ENCODE peak calls at places on chromosomes 2 and 18, in ten cellular contexts. O is CD4-positive, alpha-beta T cell; P is foreskin keratinocyte; S is heart right ventricle; A is kidney; R is uterus; D is PC-3; X is AG04450; Y is OCI-LY7; I is pancreas. K is an unnamed sample.

GRCh38 chr2:200483729-200484198 is 26.1 kb downstream of the KCTD18 start:
- DNase-seq in O (no peak), P (peak), S (no peak), A (no peak), R (no peak), D (peak), X (no peak), Y (peak), I (peak), K (peak)

GRCh38 chr2:7394195-7394594 is 477.0 kb downstream of the RNF144A start:
- DNase-seq in O (no peak), P (no peak), S (no peak), A (no peak), R (no peak), D (no peak), X (no peak), Y (peak), I (no peak), K (no peak)

GRCh38 chr2:20728114-20728758 is 61.3 kb downstream of the GDF7 start:
- DNase-seq in O (no peak), P (peak), S (no peak), A (no peak), R (no peak), D (no peak), X (no peak), Y (no peak), I (no peak), K (no peak)

GRCh38 chr2:23940976-23941605 is 828 bp downstream of the UBXN2A start:
- DNase-seq in O (no peak), P (peak), S (no peak), A (no peak), R (no peak), D (peak), X (no peak), Y (peak), I (no peak), K (peak)

GRCh38 chr2:794554-795244 is 117.5 kb upstream of the TMEM18 start:
- DNase-seq in O (no peak), P (no peak), S (no peak), A (no peak), R (no peak), D (no peak), X (no peak), Y (no peak), I (no peak), K (no peak)

GRCh38 chr2:195660265-195660890 is 3.4 kb downstream of the SLC39A10 start:
- DNase-seq in O (peak), P (peak), S (no peak), A (no peak), R (peak), D (peak), X (peak), Y (peak), I (peak), K (peak)

GRCh38 chr2:113791697-113792590 is 35.5 kb upstream of the SLC35F5 start:
- DNase-seq in O (no peak), P (peak), S (no peak), A (no peak), R (no peak), D (peak), X (no peak), Y (peak), I (no peak), K (no peak)

GRCh38 chr18:32389191-32389590 is 81.5 kb downstream of the GAREM1 start:
- DNase-seq in O (no peak), P (no peak), S (no peak), A (no peak), R (no peak), D (no peak), X (no peak), Y (no peak), I (no peak), K (no peak)

GRCh38 chr2:207619764-207620203 is 5.4 kb downstream of the METTL21A start:
- DNase-seq in O (no peak), P (no peak), S (no peak), A (no peak), R (no peak), D (no peak), X (no peak), Y (peak), I (no peak), K (no peak)

GRCh38 chr2:70190086-70190412 is 770 bp downstream of the C2orf42 start:
- DNase-seq in O (peak), P (no peak), S (no peak), A (no peak), R (no peak), D (no peak), X (no peak), Y (no peak), I (no peak), K (peak)

GRCh38 chr2:35463805-35464596 is 891.6 kb upstream of the CRIM1 start:
- DNase-seq in O (no peak), P (no peak), S (no peak), A (no peak), R (no peak), D (no peak), X (no peak), Y (no peak), I (no peak), K (no peak)

GRCh38 chr18:65436430-65436829 is 314.4 kb upstream of the CDH7 start:
- DNase-seq in O (no peak), P (no peak), S (no peak), A (no peak), R (no peak), D (no peak), X (no peak), Y (no peak), I (no peak), K (no peak)

GRCh38 chr2:234495801-234496441 is 960 bp downstream of the ARL4C start:
- DNase-seq in O (no peak), P (peak), S (peak), A (peak), R (no peak), D (peak), X (no peak), Y (peak), I (peak), K (no peak)

GRCh38 chr2:55807900-55808299 is 114.3 kb upstream of the PNPT1 start:
- DNase-seq in O (no peak), P (no peak), S (no peak), A (no peak), R (no peak), D (no peak), X (no peak), Y (no peak), I (no peak), K (no peak)
- H3K27ac ChIP-seq in O (no peak), P (no peak), S (no peak), A (no peak), R (no peak), D (no peak), X (no peak), Y (no peak), I (no peak), K (no peak)

GRCh38 chr2:2848198-2848597 is 517.1 kb upstream of the MYT1L start:
- DNase-seq in O (no peak), P (no peak), S (no peak), A (no peak), R (no peak), D (no peak), X (no peak), Y (no peak), I (no peak), K (no peak)

GRCh38 chr2:2845796-2846315 is 514.8 kb upstream of the MYT1L start:
- DNase-seq in O (no peak), P (peak), S (no peak), A (no peak), R (no peak), D (no peak), X (no peak), Y (no peak), I (no peak), K (no peak)

GRCh38 chr2:2845267-2845666 is 514.2 kb upstream of the MYT1L start:
- DNase-seq in O (no peak), P (peak), S (no peak), A (no peak), R (no peak), D (no peak), X (no peak), Y (no peak), I (no peak), K (no peak)

GRCh38 chr2:2847131-2847740 is 516.2 kb upstream of the MYT1L start:
- DNase-seq in O (no peak), P (no peak), S (peak), A (no peak), R (no peak), D (no peak), X (no peak), Y (no peak), I (peak), K (no peak)

DNA sequence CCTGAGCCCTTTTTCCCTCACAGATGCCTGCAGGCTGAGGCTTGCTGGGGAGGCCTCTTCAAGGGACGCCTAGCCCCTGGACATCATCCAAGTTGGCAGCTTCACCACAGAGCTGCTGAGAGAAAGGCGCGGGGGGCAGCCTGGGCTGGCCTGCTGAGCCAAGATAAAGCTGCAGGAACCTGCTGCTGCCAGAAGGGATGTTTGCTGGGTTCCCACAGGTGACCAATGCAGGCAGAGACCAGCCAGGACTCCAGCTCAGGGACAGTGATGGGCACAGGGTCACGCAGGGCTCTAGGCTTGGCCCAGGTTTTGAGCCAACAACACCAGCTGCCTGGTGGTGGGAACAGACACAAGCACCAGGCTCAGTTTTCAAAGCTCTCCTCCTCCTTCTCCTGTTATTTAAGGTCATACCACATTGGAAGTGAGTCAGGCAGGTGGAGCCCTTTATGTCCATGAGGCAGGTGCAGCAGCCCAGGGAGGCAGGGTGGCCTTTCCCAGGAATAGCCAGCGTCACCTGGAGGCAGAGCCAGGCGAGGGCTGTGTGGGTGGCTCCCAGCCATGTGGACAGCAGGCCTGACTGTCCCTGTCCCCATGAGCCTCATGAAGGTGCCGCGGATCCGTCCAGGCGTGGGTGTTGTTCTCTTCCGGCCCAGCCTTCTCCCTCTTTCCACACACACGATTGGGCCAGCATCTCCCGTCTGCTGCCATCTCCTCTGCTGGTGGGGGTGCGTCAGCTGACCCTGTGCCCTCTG is 515.5 kb upstream of the MYT1L start:
- DNase-seq in O (no peak), P (peak), S (peak), A (peak), R (no peak), D (peak), X (no peak), Y (no peak), I (peak), K (peak)
- TF ChIP-seq CTCF in O (no peak), P (peak), S (no peak), A (no peak), R (no peak), D (no peak), X (no peak), Y (no peak), I (peak), K (no peak)

GRCh38 chr18:80246656-80247402 is 485 bp downstream of the PARD6G start:
- DNase-seq in O (no peak), P (peak), S (peak), A (peak), R (peak), D (peak), X (no peak), Y (no peak), I (no peak), K (peak)
- H3K27ac ChIP-seq in O (no peak), P (peak), S (no peak), A (no peak), R (peak), D (no peak), X (no peak), Y (no peak), I (no peak), K (peak)

DNA sequence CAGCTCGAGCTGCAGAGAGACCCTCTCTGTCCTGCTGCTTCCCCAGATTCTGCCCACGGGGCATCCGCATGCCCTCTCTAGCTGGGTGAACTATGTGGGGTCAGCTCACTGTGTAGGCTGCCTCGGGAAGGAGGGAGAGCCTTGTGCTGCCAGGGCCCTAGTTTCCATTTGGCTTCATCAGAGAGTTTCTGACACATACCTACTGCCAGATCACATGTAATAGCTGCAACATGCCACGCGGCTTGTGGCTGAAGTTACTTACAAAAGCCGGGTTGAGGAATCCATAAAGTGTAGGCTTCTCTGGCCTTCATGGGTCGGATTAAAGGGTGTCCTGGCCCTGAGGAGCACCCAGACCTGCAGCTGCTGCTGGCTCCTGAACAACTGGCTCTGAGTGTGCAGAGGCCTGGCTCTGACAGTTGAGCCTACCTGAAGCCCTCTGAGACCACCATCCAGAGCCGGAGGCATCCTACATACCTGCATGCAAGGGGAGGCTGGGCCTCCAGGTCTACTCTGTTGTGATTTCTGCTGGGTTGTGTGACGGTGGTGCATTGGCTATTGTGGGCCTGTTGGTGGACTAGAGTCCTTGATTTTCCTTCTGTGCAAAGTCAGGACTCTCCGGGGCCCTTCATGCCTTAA is 130.0 kb downstream of the SH3RF3 start:
- DNase-seq in O (no peak), P (no peak), S (no peak), A (no peak), R (no peak), D (no peak), X (no peak), Y (no peak), I (no peak), K (no peak)
- TF ChIP-seq CTCF in O (no peak), P (no peak), S (no peak), A (no peak), R (no peak), D (no peak), X (no peak), Y (no peak), I (no peak), K (no peak)

DNA sequence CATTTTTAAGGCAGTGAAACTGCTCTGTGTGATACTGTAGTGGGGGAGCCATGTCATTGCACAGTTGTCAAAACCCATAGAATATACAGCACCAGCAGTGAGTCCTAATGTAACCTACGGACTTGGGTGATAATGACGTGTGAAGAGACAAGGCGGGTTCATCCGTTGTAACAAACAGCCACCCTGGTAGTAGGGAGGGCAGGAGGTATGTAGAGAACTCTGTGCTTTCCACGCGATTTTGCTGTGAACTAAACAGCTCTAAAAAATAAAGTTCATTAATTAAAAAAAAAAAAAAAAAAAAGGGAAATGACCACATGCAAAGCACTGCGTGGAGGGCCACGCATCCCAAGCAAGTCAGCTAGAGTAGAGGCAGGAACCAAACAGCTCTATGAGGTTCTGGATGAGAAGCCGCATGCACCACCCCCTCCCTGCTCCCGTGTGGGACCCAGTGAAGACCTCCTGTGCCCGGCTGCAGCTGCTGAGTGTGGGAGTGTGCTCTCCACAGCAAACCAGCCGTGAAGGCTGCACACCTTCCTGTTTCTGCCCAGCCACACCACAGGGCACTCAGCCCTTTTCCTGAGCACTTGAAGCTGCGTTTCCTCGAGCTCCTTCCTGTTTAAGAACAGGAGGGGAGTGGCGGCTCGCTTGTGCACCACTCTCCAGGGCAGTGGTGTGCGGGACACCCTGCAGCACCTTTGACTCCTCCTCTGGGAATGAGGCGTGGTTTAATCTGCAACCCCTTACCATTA is 65.6 kb downstream of the ODC1 start:
- DNase-seq in O (peak), P (no peak), S (no peak), A (no peak), R (no peak), D (no peak), X (no peak), Y (peak), I (no peak), K (no peak)
- H3K27ac ChIP-seq in O (peak), P (no peak), S (no peak), A (no peak), R (no peak), D (no peak), X (no peak), Y (peak), I (no peak), K (no peak)

GRCh38 chr2:97005353-97005752 is 19.0 kb upstream of the FAM178B start:
- DNase-seq in O (no peak), P (no peak), S (no peak), A (no peak), R (no peak), D (peak), X (no peak), Y (peak), I (no peak), K (peak)
- TF ChIP-seq CTCF in O (peak), P (peak), S (no peak), A (no peak), R (no peak), D (peak), X (peak), Y (peak), I (no peak), K (no peak)

GRCh38 chr2:215414674-215415073 is 21.2 kb downstream of the FN1 start:
- DNase-seq in O (no peak), P (no peak), S (no peak), A (no peak), R (no peak), D (no peak), X (no peak), Y (no peak), I (no peak), K (no peak)
- H3K27ac ChIP-seq in O (no peak), P (no peak), S (no peak), A (no peak), R (no peak), D (no peak), X (no peak), Y (no peak), I (no peak), K (no peak)

GRCh38 chr2:25707927-25708326 is 34.5 kb upstream of the DTNB start:
- DNase-seq in O (no peak), P (no peak), S (no peak), A (no peak), R (no peak), D (peak), X (no peak), Y (no peak), I (no peak), K (no peak)
- TF ChIP-seq CTCF in O (no peak), P (no peak), S (no peak), A (no peak), R (no peak), D (no peak), X (no peak), Y (no peak), I (no peak), K (no peak)

DNA sequence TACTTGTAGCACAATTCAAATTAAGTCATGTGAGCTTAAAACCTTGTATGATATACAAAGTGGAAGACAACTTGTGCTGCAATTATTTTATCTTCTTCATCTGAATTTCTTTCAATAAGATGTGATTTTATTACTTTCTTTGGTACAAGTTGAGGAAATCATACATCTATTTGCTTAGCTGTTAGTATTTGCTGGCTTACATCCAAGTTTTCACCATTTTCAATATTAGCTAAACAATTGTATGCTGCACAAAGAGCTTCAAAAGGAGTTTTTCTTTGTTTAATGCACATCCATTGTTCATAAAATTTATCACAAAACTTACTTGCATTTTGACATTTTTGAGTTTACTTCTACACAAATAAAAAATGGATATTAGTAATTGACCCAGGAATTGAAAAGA is 40.9 kb downstream of the SCN9A start:
- DNase-seq in O (no peak), P (no peak), S (no peak), A (no peak), R (no peak), D (peak), X (no peak), Y (no peak), I (no peak), K (no peak)
- H3K27ac ChIP-seq in O (no peak), P (no peak), S (no peak), A (no peak), R (no peak), D (no peak), X (no peak), Y (no peak), I (no peak), K (no peak)

GRCh38 chr2:74544634-74545033 is 9.1 kb downstream of the LOXL3 start:
- DNase-seq in O (no peak), P (no peak), S (no peak), A (no peak), R (no peak), D (peak), X (no peak), Y (peak), I (no peak), K (no peak)
- TF ChIP-seq CTCF in O (peak), P (peak), S (no peak), A (no peak), R (no peak), D (peak), X (no peak), Y (peak), I (no peak), K (no peak)